ENCODE peak calls at places on chromosomes 13 and 19, in six cellular contexts. O is endodermal cell, X is bronchial epithelial cell, Y is GM06990, K is GM23248, U is cardiac muscle cell. G is an unnamed sample. For H3K36me3, the result is how much of the 10 kb centered on the place peaks cover.

GRCh38 chr19:10112895-10113591 is 1.6 kb downstream of the P2RY11 start:
- DNase-seq in K (peak), U (peak), Y (peak), O (peak), X (peak), G (peak)

GRCh38 chr13:48775285-48775684 is 121.6 kb downstream of the CYSLTR2 start:
- DNase-seq in Y (no peak), U (no peak), K (peak), O (no peak), X (no peak), G (no peak)

GRCh38 chr13:51520524-51520923 is 63.7 kb upstream of the WDFY2 start:
- DNase-seq in U (peak), Y (no peak), O (no peak), X (peak), K (peak), G (peak)

GRCh38 chr19:17076539-17076919 is 952 bp downstream of the MYO9B start:
- DNase-seq in O (peak), K (peak), Y (peak), U (no peak), X (peak), G (peak)

GRCh38 chr19:41877490-41877876 is 404 bp downstream of the CD79A start:
- DNase-seq in U (no peak), O (no peak), K (no peak), Y (no peak), X (no peak), G (no peak)

GRCh38 chr19:35211545-35212230 is 16.9 kb downstream of the FAM187B start:
- DNase-seq in X (no peak), O (peak), K (no peak), Y (no peak), U (no peak), G (no peak)

GRCh38 chr13:79973533-79973963 is 367.4 kb downstream of the SPRY2 start:
- DNase-seq in Y (peak), X (no peak), U (no peak), K (peak), O (no peak), G (no peak)

GRCh38 chr13:107881362-107881761 is 334.0 kb downstream of the LIG4 start:
- DNase-seq in Y (no peak), O (no peak), K (peak), U (no peak), X (peak), G (peak)

GRCh38 chr19:45075215-45076028 is 856 bp downstream of the ZNF296 start:
- DNase-seq in Y (peak), X (peak), K (peak), O (peak), U (peak), G (peak)

GRCh38 chr13:99442273-99442895 is 58.9 kb upstream of the TM9SF2 start:
- DNase-seq in U (peak), K (peak), Y (no peak), X (peak), O (peak), G (peak)

GRCh38 chr13:73103238-73103637 is 44.4 kb downstream of the KLF5 start:
- DNase-seq in O (no peak), X (no peak), U (no peak), Y (no peak), K (no peak), G (no peak)

GRCh38 chr13:109439813-109440212 is 346.6 kb downstream of the IRS2 start:
- DNase-seq in O (no peak), X (no peak), U (no peak), K (no peak), Y (no peak), G (no peak)
- H3K36me3 ChIP-seq in O (under half), X (under half), U (under half), K (under half), Y (under half), G (under half)

DNA sequence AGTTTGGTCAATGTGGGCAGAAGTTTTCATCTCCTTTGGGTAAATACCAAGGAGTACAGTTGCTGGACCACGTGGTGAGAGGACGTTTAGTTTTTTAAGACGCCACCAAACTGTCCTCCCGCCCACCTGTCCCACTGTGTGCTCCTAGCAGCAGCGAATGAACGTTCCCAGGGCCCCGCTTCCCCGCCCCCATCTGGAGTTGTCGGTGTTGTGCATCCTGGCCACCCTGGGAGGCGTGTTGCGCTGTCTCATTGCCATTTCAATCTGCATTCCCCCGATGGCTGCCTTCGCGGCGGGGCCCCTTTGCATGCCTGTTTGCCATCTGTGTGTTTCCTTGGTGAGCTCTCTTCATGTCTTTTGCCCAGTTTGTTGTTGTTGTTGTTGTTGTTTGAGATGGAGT is 76.1 kb downstream of the KDM4B start:
- DNase-seq in X (no peak), K (no peak), U (no peak), Y (no peak), O (no peak), G (no peak)
- H3K36me3 ChIP-seq in X (under half), K (under half), U (under half), Y (under half), O (under half), G (under half)

DNA sequence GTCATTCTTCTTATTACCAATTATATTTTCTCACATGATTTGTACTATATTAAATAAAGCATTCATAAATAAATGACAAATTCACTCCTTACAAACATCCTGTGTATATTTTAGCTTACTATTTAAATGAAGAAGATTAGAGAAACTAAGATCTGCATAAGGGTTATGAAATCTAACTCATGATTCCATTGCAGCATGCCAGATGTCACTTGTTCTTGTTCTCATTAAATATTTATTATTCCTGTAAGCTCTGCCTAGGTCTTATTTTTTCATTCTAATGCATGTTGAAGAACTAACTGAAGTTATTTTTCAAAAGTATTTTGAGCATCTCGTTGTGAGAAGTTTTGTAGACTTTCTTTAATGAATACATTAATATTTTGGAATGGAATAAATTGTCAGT is 18.4 kb downstream of the NUP58 start:
- DNase-seq in X (no peak), Y (no peak), O (no peak), U (no peak), K (no peak), G (no peak)
- H3K36me3 ChIP-seq in X (under half), Y (under half), O (half or more), U (half or more), K (half or more), G (half or more)

GRCh38 chr19:5784581-5785147 is at the start of gene PRR22:
- DNase-seq in O (no peak), X (no peak), Y (no peak), K (no peak), U (no peak), G (no peak)

GRCh38 chr19:5788422-5788821 is 2.5 kb downstream of the DUS3L start:
- DNase-seq in Y (no peak), X (no peak), U (no peak), K (no peak), O (no peak), G (no peak)

GRCh38 chr19:5787554-5788182 is 3.1 kb upstream of the PRR22 start:
- DNase-seq in X (no peak), U (no peak), O (no peak), K (no peak), Y (no peak), G (no peak)

GRCh38 chr19:5785423-5785822 is 877 bp upstream of the PRR22 start:
- DNase-seq in K (no peak), U (no peak), X (no peak), O (no peak), Y (no peak), G (no peak)

GRCh38 chr19:5786593-5787551 is 2.3 kb upstream of the PRR22 start:
- DNase-seq in U (no peak), K (no peak), X (no peak), Y (no peak), O (no peak), G (no peak)
- H3K36me3 ChIP-seq in U (under half), K (under half), X (under half), Y (under half), O (under half), G (half or more)